ENCODE peak calls at places on chromosomes 3 and 15, in eight cellular contexts. P is GM12864, K is NB4, S is fibroblast of the aortic adventitia, Z is foreskin fibroblast, Y is kidney epithelial cell, U is GM23338, F is ovary. X is an unnamed sample.
A peak's percentile ranks its signal among the peaks of the same experiment; 100 is the strongest.

GRCh38 chr3:13137808-13138565 is 64.8 kb upstream of the IQSEC1 start:
- DNase-seq in P (no peak), K (no peak), S (no peak), Z (no peak), Y (no peak), U (no peak), F (no peak), X (no peak)

GRCh38 chr3:112672716-112673506 is 32.0 kb upstream of the CCDC80 start:
- DNase-seq in P (no peak), K (no peak), S (no peak), Z (no peak), Y (no peak), U (no peak), F (no peak), X (no peak)

GRCh38 chr15:100570282-100570681 is 31.7 kb downstream of the LINS1 start:
- DNase-seq in P (no peak), K (no peak), S (peak; percentile 20), Z (no peak), Y (no peak), U (no peak), F (no peak), X (no peak)

GRCh38 chr15:48459571-48460461 is 128.6 kb downstream of the DUT start:
- DNase-seq in P (no peak), K (no peak), S (peak; percentile 94), Z (peak; percentile 57), Y (no peak), U (no peak), F (no peak), X (peak; percentile 78)

GRCh38 chr15:71920573-71920972 is 110.2 kb downstream of the NR2E3 start:
- DNase-seq in P (no peak), K (no peak), S (no peak), Z (no peak), Y (no peak), U (no peak), F (no peak), X (no peak)

GRCh38 chr15:45402955-45403892 is 24.9 kb upstream of the GATM start:
- DNase-seq in P (no peak), K (peak; percentile 66), S (peak; percentile 27), Z (peak; percentile 54), Y (peak; percentile 14), U (peak; percentile 49), F (no peak), X (peak; percentile 90)

GRCh38 chr15:92839696-92840095 is 60.4 kb upstream of the CHD2 start:
- DNase-seq in P (no peak), K (no peak), S (no peak), Z (no peak), Y (no peak), U (no peak), F (no peak), X (no peak)

GRCh38 chr3:11566916-11567315 is 76.8 kb downstream of the VGLL4 start:
- DNase-seq in P (no peak), K (no peak), S (no peak), Z (no peak), Y (no peak), U (peak; percentile 76), F (no peak), X (no peak)

GRCh38 chr15:88249220-88249619 is 7.3 kb downstream of the NTRK3 start:
- DNase-seq in P (no peak), K (no peak), S (peak; percentile 74), Z (no peak), Y (no peak), U (no peak), F (no peak), X (no peak)

GRCh38 chr3:178901204-178901603 is 170.4 kb downstream of the ZMAT3 start:
- DNase-seq in P (no peak), K (no peak), S (no peak), Z (no peak), Y (no peak), U (no peak), F (no peak), X (no peak)

GRCh38 chr3:38717603-38718240 is 68.2 kb upstream of the SCN5A start:
- DNase-seq in P (no peak), K (no peak), S (no peak), Z (no peak), Y (no peak), U (no peak), F (no peak), X (no peak)

GRCh38 chr3:111541911-111542483 is at the start of gene CD96:
- DNase-seq in P (no peak), K (no peak), S (no peak), Z (no peak), Y (no peak), U (no peak), F (no peak), X (no peak)

GRCh38 chr15:56786966-56787365 is 53.7 kb upstream of the ZNF280D start:
- DNase-seq in P (peak; percentile 54), K (no peak), S (no peak), Z (peak; percentile 53), Y (no peak), U (no peak), F (no peak), X (no peak)

GRCh38 chr3:195203631-195204030 is 67.3 kb downstream of the XXYLT1 start:
- DNase-seq in P (no peak), K (no peak), S (no peak), Z (no peak), Y (no peak), U (no peak), F (no peak), X (no peak)
- TF ChIP-seq CTCF in P (no peak), K (no peak), S (no peak), Z (no peak), Y (no peak), U (no peak), F (no peak), X (no peak)

GRCh38 chr3:34013818-34014576 is 215.6 kb downstream of the PDCD6IP start:
- DNase-seq in P (no peak), K (no peak), S (no peak), Z (no peak), Y (no peak), U (no peak), F (no peak), X (no peak)

GRCh38 chr3:34012102-34012461 is 213.7 kb downstream of the PDCD6IP start:
- DNase-seq in P (no peak), K (peak; percentile 7), S (peak; percentile 99), Z (peak; percentile 97), Y (peak; percentile 93), U (no peak), F (no peak), X (peak; percentile 96)

GRCh38 chr3:34008836-34009479 is 210.5 kb downstream of the PDCD6IP start:
- DNase-seq in P (no peak), K (no peak), S (no peak), Z (no peak), Y (no peak), U (no peak), F (no peak), X (no peak)

GRCh38 chr3:34009480-34009844 is 211.0 kb downstream of the PDCD6IP start:
- DNase-seq in P (no peak), K (no peak), S (peak; percentile 52), Z (peak; percentile 30), Y (no peak), U (no peak), F (no peak), X (no peak)

GRCh38 chr3:34011171-34012101 is 213.0 kb downstream of the PDCD6IP start:
- DNase-seq in P (no peak), K (peak; percentile 5), S (no peak), Z (peak; percentile 45), Y (no peak), U (no peak), F (no peak), X (no peak)
- H3K4me3 ChIP-seq in P (no peak overlapping the region), K (no peak overlapping the region), S (no peak overlapping the region), Z (no peak overlapping the region), Y (no peak overlapping the region), U (no peak overlapping the region), F (no peak overlapping the region), X (no peak overlapping the region)

DNA sequence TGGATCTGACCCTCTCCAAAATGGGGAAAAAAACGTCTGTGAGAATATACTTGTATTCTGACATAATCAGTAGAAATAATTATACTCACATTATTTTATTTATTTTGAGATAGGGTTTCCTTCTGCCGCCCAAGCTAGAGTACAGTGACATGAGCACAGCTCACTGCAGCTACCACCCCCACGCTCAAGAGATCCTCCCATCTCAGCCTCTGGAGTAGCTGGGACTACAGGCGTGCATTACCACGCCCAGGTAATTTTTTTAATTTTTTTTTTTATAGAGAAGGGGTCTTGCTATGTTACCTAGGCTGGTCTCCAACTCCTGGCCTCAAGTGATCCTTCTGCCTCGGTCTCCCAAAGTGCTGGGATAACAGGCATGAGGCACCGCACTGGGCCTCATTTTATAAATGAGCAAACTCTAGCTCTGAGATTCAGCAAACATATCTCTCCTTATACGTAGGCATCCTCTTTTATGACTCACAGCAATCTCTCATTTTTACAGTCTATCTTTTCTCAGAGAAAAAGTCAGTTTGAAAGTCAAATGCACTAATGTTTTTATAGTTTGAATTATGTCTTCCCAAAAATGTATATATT is 986 bp upstream of the VGLL3 start:
- DNase-seq in P (no peak), K (no peak), S (no peak), Z (no peak), Y (no peak), U (no peak), F (no peak), X (peak; percentile 46)
- TF ChIP-seq CTCF in P (no peak), K (no peak), S (no peak), Z (no peak), Y (no peak), U (no peak), F (no peak), X (no peak)

GRCh38 chr3:186772886-186773417 is 10.4 kb upstream of the EIF4A2 start:
- DNase-seq in P (peak; percentile 66), K (peak; percentile 88), S (no peak), Z (peak; percentile 66), Y (no peak), U (peak; percentile 70), F (peak; percentile 20), X (peak; percentile 52)
- H3K4me3 ChIP-seq in P (peak overlapping the region; percentile 38), K (peak overlapping the region; percentile 68), S (peak overlapping the region; percentile 37), Z (peak overlapping the region; percentile 42), Y (peak overlapping the region; percentile 7), U (peak overlapping the region; percentile 52), F (peak overlapping the region; percentile 30), X (peak overlapping the region; percentile 20)

X was measured in epithelial cell of esophagus.